ENCODE peak calls at places on chromosomes 2 and 18, in four cellular contexts. A is GM23248, C is H9, K is DND-41. P is an unnamed sample.
A peak's percentile ranks its signal among the peaks of the same experiment; 100 is the strongest.

GRCh38 chr2:101622633-101623521 is 74.6 kb upstream of the MAP4K4 start:
- DNase-seq in A (no peak), C (no peak), K (no peak), P (no peak)

GRCh38 chr2:157264099-157264498 is 6.6 kb downstream of the GALNT5 start:
- DNase-seq in A (peak; percentile 80), K (no peak), C (no peak), P (peak; percentile 59)

GRCh38 chr18:28469946-28470345 is 293.0 kb upstream of the CDH2 start:
- DNase-seq in C (no peak), A (peak; percentile 7), K (no peak), P (no peak)

GRCh38 chr2:235659767-235660322 is 166.0 kb downstream of the AGAP1 start:
- DNase-seq in A (peak; percentile 95), K (no peak), C (no peak), P (no peak)

GRCh38 chr2:26579723-26580040 is 61.5 kb downstream of the CIB4 start:
- DNase-seq in K (no peak), C (peak; percentile 10), A (no peak), P (no peak)

GRCh38 chr2:67954125-67954748 is 108.6 kb downstream of the C1D start:
- DNase-seq in K (no peak), A (no peak), C (no peak), P (no peak)

GRCh38 chr2:223076573-223076972 is 24.6 kb downstream of the KCNE4 start:
- DNase-seq in C (no peak), K (no peak), A (peak; percentile 78), P (no peak)

GRCh38 chr2:88061295-88061694 is 5.7 kb upstream of the KRCC1 start:
- DNase-seq in K (no peak), C (no peak), A (no peak), P (no peak)

GRCh38 chr2:153477096-153477555 is 1.4 kb downstream of the RPRM start:
- DNase-seq in A (peak; percentile 12), K (no peak), C (peak; percentile 67), P (no peak)

GRCh38 chr2:31523871-31524492 is 56.8 kb downstream of the SRD5A2 start:
- DNase-seq in K (peak; percentile 53), A (peak; percentile 61), C (peak; percentile 37), P (peak; percentile 37)

GRCh38 chr2:208319403-208319802 is 53.3 kb downstream of the PIKFYVE start:
- DNase-seq in A (peak; percentile 6), C (no peak), K (no peak), P (no peak)

GRCh38 chr2:16617282-16618266 is 48.1 kb downstream of the CYRIA start:
- DNase-seq in C (peak; percentile 52), K (no peak), A (peak; percentile 60), P (peak; percentile 24)

GRCh38 chr2:212936572-212936971 is 214.8 kb downstream of the IKZF2 start:
- DNase-seq in C (no peak), A (no peak), K (no peak), P (no peak)

GRCh38 chr2:233795735-233796171 is 17.6 kb downstream of the MROH2A start:
- DNase-seq in K (no peak), A (no peak), C (peak; percentile 20), P (no peak)

GRCh38 chr2:28750316-28751101 is 1.1 kb upstream of the PPP1CB start:
- DNase-seq in K (peak; percentile 11), C (no peak), A (peak; percentile 84), P (peak; percentile 49)

GRCh38 chr2:174902491-174903242 is 102.5 kb downstream of the CHN1 start:
- DNase-seq in K (no peak), A (no peak), C (no peak), P (no peak)

GRCh38 chr2:105803337-105803736 is 58.6 kb downstream of the NCK2 start:
- DNase-seq in A (no peak), C (no peak), K (no peak), P (no peak)

GRCh38 chr18:32714571-32715148 is 58.2 kb downstream of the KLHL14 start:
- DNase-seq in K (peak; percentile 75), C (peak; percentile 64), A (peak; percentile 62), P (no peak)

GRCh38 chr2:205746408-205746785 is 64.1 kb downstream of the NRP2 start:
- DNase-seq in A (no peak), K (no peak), C (no peak), P (no peak)

GRCh38 chr2:67895171-67895941 is 167.4 kb downstream of the C1D start:
- DNase-seq in K (no peak), A (no peak), C (peak; percentile 55), P (no peak)

GRCh38 chr2:225165052-225165451 is 122.8 kb upstream of the DOCK10 start:
- DNase-seq in C (no peak), K (no peak), A (peak; percentile 87), P (no peak)

GRCh38 chr2:65366595-65367125 is 65.7 kb downstream of the SPRED2 start:
- DNase-seq in A (peak; percentile 98), K (no peak), C (no peak), P (peak; percentile 86)

GRCh38 chr2:131521961-131522781 is 5.5 kb upstream of the CCDC74A start:
- DNase-seq in A (no peak), K (no peak), C (peak; percentile 63), P (no peak)

GRCh38 chr2:224442092-224442999 is 40.4 kb upstream of the FAM124B start:
- DNase-seq in C (no peak), K (no peak), A (peak; percentile 68), P (no peak)

GRCh38 chr2:119431976-119432881 is 575 bp downstream of the TMEM37 start:
- DNase-seq in A (peak; percentile 57), C (peak; percentile 35), K (no peak), P (peak; percentile 5)

GRCh38 chr2:144996225-144996795 is 476.4 kb upstream of the ZEB2 start:
- DNase-seq in K (no peak), A (peak; percentile 61), C (no peak), P (no peak)

GRCh38 chr2:2229898-2230817 is 100.9 kb downstream of the MYT1L start:
- DNase-seq in K (no peak), A (peak; percentile 20), C (no peak), P (no peak)

GRCh38 chr2:2846379-2847130 is 515.5 kb upstream of the MYT1L start:
- DNase-seq in K (no peak), A (no peak), C (no peak), P (no peak)

GRCh38 chr2:160214461-160215055 is 14.5 kb upstream of the ITGB6 start:
- DNase-seq in K (peak; percentile 87), C (no peak), A (peak; percentile 95), P (no peak)

GRCh38 chr2:32946314-32947075 is at the start of gene LTBP1:
- DNase-seq in K (peak; percentile 55), C (peak; percentile 77), A (peak; percentile 86), P (peak; percentile 80)

GRCh38 chr2:210224660-210225460 is at the start of gene ACADL:
- DNase-seq in C (peak; percentile 71), A (peak; percentile 62), K (no peak), P (peak; percentile 6)

GRCh38 chr2:219149667-219150066 is 10.9 kb downstream of the NHEJ1 start:
- DNase-seq in A (no peak), K (no peak), C (no peak), P (no peak)

GRCh38 chr2:80062298-80062697 is 242.3 kb downstream of the LRRTM1 start:
- DNase-seq in C (no peak), K (no peak), A (no peak), P (no peak)

GRCh38 chr2:163990554-163990953 is 254.7 kb upstream of the FIGN start:
- DNase-seq in K (no peak), C (no peak), A (no peak), P (no peak)
- H3K9ac ChIP-seq in K (no peak overlapping the region), C (no peak overlapping the region), A (no peak overlapping the region), P (no peak overlapping the region)

GRCh38 chr2:5188636-5189035 is 503.5 kb upstream of the SOX11 start:
- DNase-seq in C (no peak), A (no peak), K (no peak), P (no peak)

GRCh38 chr2:5183031-5183430 is 509.2 kb upstream of the SOX11 start:
- DNase-seq in C (peak; percentile 36), A (no peak), K (no peak), P (no peak)

GRCh38 chr2:5190023-5190422 is 502.2 kb upstream of the SOX11 start:
- DNase-seq in C (no peak), A (no peak), K (no peak), P (no peak)

GRCh38 chr2:5187283-5187682 is 504.9 kb upstream of the SOX11 start:
- DNase-seq in C (no peak), K (no peak), A (no peak), P (no peak)
- H3K9me3 ChIP-seq in C (no peaks in the 10 kb centered on the region), K (peaks cover 3% of the 10 kb centered on the region), A (no peaks in the 10 kb centered on the region), P (no peaks in the 10 kb centered on the region)

DNA sequence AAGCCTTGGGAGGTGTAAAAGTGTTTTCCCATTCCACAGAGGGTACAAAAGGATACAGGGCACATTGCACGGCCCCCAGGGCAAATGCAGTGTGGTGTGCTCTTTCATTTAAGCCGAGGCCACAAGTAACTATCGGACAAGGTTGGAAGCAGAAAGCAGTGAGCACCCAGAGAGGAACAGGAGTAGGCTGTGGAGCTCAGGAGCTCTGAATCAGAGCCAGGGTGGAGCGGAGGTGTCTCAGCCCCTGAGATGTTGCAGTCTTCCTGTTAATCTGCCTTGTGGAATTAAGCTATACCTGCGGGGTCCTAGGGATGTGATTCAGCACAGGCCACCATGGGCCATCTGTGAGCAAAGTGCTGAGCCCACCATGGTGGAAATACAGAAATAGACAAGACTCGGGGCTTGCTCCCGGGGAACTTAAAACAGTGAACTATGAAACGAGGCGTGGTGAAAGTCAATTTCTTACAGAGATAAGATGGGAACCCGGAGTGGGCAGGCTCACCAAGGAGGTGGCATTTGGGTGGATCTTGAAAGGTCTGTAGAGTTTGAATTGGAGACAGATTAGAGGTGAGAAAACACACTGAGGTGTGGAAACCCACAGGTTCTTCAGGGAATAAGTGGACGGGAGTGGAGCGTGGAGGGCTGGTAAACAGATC is 44.0 kb downstream of the ASAP2 start:
- DNase-seq in K (no peak), A (no peak), C (no peak), P (no peak)
- H3K9ac ChIP-seq in K (no peak overlapping the region), A (peak overlapping the region; percentile 78), C (no peak overlapping the region), P (no peak overlapping the region)

DNA sequence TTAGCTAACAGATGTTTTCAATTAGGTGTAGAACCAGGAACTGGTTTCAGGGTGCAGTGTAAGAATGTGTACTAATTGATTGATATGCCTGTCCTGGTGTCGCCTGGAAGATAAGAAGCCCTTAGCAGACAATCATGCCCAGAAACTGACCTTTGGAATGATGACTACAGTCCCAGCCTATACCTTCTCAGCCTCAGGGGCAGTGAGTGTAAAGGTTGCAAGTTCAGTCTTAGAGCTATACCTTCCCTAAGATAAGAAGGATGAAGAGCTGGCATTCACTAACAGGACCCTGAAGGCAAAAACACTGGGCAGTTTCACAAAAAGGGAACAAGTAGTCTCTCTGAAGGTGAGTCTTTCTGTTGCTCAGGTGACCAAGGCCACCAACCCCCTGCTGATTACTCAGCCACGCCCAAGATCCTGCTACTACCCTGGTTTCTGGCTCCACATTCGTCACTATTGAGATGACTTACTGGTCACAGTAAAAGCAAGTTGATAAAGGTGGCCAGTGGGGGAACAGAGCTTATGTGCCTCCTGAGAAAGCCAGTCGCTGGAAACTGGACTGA is 71.4 kb downstream of the SPATS2L start:
- DNase-seq in K (no peak), A (no peak), C (no peak), P (peak; percentile 68)
- H3K9me3 ChIP-seq in K (no peaks in the 10 kb centered on the region), A (no peaks in the 10 kb centered on the region), C (no peaks in the 10 kb centered on the region), P (no peaks in the 10 kb centered on the region)

GRCh38 chr2:240023792-240024191 is 1.4 kb downstream of the NDUFA10 start:
- DNase-seq in C (no peak), K (no peak), A (peak; percentile 20), P (no peak)
- H3K9ac ChIP-seq in C (no peak overlapping the region), K (peak overlapping the region; percentile 88), A (peak overlapping the region; percentile 99), P (no peak overlapping the region)

P was measured in K562.